ENCODE peak calls at places on chromosome 16, in four cellular contexts. Z is RWPE1, V is progenitor cell of endocrine pancreas, E is body of pancreas. H is an unnamed sample.

GRCh38 chr16:24977673-24978065 is 37.5 kb downstream of the ARHGAP17 start:
- DNase-seq in V (no peak), Z (peak; percentile 42), E (no peak), H (no peak)

GRCh38 chr16:71781741-71782140 is 26.9 kb downstream of the AP1G1 start:
- DNase-seq in E (no peak), V (no peak), Z (peak; percentile 9), H (no peak)

GRCh38 chr16:68088130-68088972 is 3.2 kb downstream of the NFATC3 start:
- DNase-seq in E (no peak), Z (no peak), V (no peak), H (no peak)

GRCh38 chr16:17408955-17409441 is 61.8 kb downstream of the XYLT1 start:
- DNase-seq in E (no peak), V (no peak), Z (no peak), H (no peak)

GRCh38 chr16:81528258-81528657 is 83.7 kb downstream of the CMIP start:
- DNase-seq in E (no peak), Z (no peak), V (no peak), H (no peak)

GRCh38 chr16:593406-593805 is 3.5 kb downstream of the RAB40C start:
- DNase-seq in V (no peak), Z (peak; percentile 33), E (peak; percentile 95), H (peak; percentile 74)

GRCh38 chr16:77807-78443 is at the start of gene MPG:
- DNase-seq in V (peak; percentile 70), E (peak; percentile 88), Z (peak; percentile 93), H (peak; percentile 92)

GRCh38 chr16:14548933-14549788 is 80.9 kb downstream of the PARN start:
- DNase-seq in V (no peak), Z (no peak), E (no peak), H (no peak)

GRCh38 chr16:69845181-69845580 is 83.0 kb downstream of the WWP2 start:
- DNase-seq in E (no peak), V (no peak), Z (no peak), H (no peak)

GRCh38 chr16:1331712-1332617 is 1.5 kb upstream of the BAIAP3 start:
- DNase-seq in E (peak; percentile 94), V (peak; percentile 54), Z (peak; percentile 57), H (peak; percentile 93)

DNA sequence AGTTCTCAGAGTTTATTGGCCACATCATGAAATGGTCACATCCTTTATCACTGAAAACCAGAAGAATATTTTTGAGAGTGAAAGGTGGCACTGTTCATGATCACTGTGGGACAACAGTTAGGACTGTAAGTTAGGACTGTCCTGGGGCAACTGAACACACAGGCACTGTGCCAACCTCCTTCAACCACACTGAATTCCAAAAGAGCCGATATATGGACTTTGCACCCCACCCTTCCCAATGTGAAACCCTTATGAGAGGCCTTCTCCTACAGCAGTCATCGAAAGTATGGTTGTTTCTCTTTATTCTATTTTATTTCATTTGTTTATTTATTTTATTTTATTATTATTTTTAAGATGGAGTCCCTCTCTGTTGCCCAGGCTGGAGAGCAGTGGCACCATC is 353.5 kb downstream of the TOX3 start:
- DNase-seq in E (no peak), Z (no peak), V (no peak), H (peak; percentile 34)
- TF ChIP-seq CTCF in E (no peak), Z (no peak), V (no peak), H (no peak)

DNA sequence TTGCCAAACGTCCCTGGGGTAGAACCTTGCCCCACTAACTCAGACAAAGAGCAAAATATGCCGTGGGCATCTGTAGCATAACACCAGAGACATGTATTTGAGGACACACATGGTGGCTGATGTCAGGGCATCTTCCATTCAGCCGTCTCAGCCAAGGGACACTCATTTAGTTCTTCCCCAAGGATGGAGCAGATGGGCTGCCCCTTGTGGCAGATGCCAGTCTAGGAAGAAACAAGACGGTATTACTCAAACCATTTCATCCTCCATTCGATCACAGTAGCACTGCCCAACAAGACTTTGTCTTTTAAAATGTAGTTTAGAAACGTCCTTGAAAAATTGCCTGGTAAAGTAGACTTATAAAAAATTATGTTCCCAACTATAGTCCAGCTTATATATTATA is 937.6 kb upstream of the EEF2KMT start:
- DNase-seq in E (no peak), Z (no peak), V (no peak), H (no peak)
- TF ChIP-seq CTCF in E (no peak), Z (no peak), V (no peak), H (no peak)

GRCh38 chr16:80300456-80300855 is 240.3 kb upstream of the DYNLRB2 start:
- DNase-seq in Z (no peak), E (no peak), V (no peak), H (no peak)
- TF ChIP-seq CTCF in Z (no peak), E (no peak), V (no peak), H (no peak)

GRCh38 chr16:9297437-9298113 is 206.1 kb downstream of the HAPSTR1 start:
- DNase-seq in V (no peak), E (no peak), Z (no peak), H (peak; percentile 53)
- TF ChIP-seq CTCF in V (peak; percentile 52), E (no peak), Z (peak; percentile 40), H (peak; percentile 82)

DNA sequence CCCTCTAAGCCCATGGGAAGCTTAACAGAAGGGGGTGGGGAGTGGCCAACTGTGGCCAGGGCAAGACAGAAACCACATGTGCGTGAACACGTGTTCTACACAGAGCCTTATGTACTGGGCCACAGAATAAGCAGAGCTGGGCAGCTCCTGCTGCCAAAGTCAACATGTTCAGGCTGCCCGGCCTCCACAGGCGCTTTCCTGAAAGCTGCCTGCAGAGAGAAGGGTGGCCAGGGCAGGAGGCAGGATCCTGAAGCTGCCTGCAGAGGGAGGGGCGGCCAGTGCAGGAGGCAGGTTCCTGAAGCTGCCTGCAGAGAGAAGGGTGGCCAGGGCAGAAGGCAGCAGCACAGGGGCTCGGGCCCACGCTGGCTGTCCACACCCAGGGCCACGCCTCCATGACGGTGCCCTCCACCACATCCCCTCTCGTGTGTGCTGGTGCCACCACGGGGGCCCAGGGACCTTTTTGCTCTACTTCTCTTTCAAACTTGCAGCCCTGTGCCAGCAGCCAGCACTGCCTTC is 79.5 kb downstream of the ANKRD11 start:
- DNase-seq in Z (peak; percentile 29), E (peak; percentile 97), V (no peak), H (peak; percentile 43)
- TF ChIP-seq CTCF in Z (no peak), E (no peak), V (no peak), H (no peak)

GRCh38 chr16:8935989-8936388 is 27.7 kb downstream of the USP7 start:
- DNase-seq in E (no peak), Z (no peak), V (no peak), H (peak; percentile 9)
- TF ChIP-seq CTCF in E (no peak), Z (no peak), V (no peak), H (no peak)

DNA sequence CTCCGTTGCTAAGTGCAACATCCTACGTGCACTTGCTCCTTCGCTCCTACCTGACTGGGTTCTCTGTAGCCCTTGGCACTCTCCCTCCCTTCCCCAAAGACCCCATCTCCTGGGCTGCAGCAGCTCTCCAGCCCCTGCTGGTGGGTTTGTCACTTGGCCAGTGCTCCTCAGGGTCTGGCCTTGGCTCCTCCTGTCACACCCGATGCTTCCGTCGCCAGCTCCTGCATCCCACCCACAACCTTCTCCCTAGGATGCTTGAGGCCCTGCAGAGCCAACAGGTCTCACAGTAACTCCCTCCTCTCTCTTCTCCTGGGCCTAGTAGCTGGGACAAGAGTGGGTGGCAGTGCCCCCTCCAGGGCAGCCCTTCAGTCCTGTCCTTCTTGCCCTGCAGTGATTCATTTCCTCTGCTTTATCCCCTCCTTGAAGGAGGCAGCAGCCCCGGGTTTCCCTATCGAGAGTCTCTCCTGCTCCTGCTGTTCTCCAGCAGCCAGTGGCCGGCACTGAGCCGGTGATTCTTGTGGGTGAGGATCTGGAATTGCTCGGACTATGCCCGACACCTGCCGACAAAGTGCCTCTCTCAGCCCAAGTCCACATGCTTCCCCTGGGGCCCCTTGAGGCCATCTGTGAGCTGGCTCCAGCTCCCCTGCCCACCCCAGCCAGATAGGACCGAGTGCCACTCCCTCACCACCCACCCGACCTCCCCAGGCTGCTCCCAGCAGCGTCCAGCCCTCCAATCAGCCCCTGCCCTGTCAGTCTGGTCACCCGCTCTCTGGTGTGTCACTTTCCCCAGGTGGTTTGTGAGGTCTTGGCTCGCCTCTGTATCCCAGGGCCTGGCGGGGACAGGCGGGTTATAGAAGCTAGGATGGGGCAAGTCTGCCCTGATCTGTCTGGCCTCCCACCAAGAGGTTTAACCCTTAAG is 3.8 kb downstream of the LITAFD start:
- DNase-seq in Z (no peak), E (peak; percentile 44), V (no peak), H (peak; percentile 36)
- TF ChIP-seq CTCF in Z (no peak), E (no peak), V (peak; percentile 15), H (peak; percentile 20)

GRCh38 chr16:27853651-27854050 is 209.9 kb downstream of the GSG1L start:
- DNase-seq in E (no peak), Z (no peak), V (no peak), H (no peak)

GRCh38 chr16:27863377-27863776 is 200.1 kb downstream of the GSG1L start:
- DNase-seq in Z (no peak), V (no peak), E (no peak), H (no peak)

GRCh38 chr16:27860091-27860490 is 203.4 kb downstream of the GSG1L start:
- DNase-seq in E (no peak), V (no peak), Z (no peak), H (no peak)

GRCh38 chr16:27862953-27863352 is 200.6 kb downstream of the GSG1L start:
- DNase-seq in V (no peak), E (no peak), Z (no peak), H (no peak)

DNA sequence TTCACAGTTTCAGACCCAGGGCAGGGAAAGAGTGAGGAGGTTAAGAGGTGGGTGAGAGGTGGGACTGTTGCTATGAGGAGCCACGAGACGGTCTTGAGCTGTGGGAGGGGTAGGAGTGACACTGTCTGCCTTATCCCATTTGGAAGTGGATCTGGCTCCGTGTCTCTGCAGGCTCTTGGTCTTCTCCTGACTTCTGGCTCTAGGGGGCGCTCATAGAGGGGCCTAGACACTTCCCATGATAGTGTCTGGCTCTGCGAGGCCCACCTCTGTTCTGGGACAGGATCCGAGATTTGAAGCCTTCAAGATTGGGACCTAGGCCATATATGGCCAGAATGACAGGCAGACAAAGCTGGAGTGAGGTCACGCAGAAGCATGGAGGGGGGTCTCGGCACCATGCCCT is 204.5 kb downstream of the GSG1L start:
- DNase-seq in E (no peak), Z (no peak), V (no peak), H (no peak)
- TF ChIP-seq CTCF in E (no peak), Z (no peak), V (no peak), H (no peak)